ENCODE peak calls at places on chromosomes 3 and 15, in seven cellular contexts. One of them, this sample, is unnamed.

GRCh38 chr3:58383904-58384303 is 49.7 kb downstream of the PDHB start:
- DNase-seq in AG09319: peak
- DNase-seq in AG09309: peak
- DNase-seq in heart left ventricle: peak
- DNase-seq in left ventricle myocardium inferior: no peak
- DNase-seq in prostate gland: peak
- DNase-seq in uterus: no peak
- DNase-seq in this sample: no peak

GRCh38 chr15:80951941-80952340 is 37.7 kb downstream of the MESD start:
- DNase-seq in AG09309: no peak
- DNase-seq in uterus: no peak
- DNase-seq in prostate gland: no peak
- DNase-seq in left ventricle myocardium inferior: no peak
- DNase-seq in heart left ventricle: no peak
- DNase-seq in AG09319: no peak
- DNase-seq in this sample: no peak

GRCh38 chr3:71264840-71265239 is 318.7 kb downstream of the FOXP1 start:
- DNase-seq in prostate gland: no peak
- DNase-seq in AG09309: no peak
- DNase-seq in AG09319: no peak
- DNase-seq in heart left ventricle: no peak
- DNase-seq in uterus: no peak
- DNase-seq in left ventricle myocardium inferior: no peak
- DNase-seq in this sample: no peak

GRCh38 chr3:181596126-181596525 is 115.6 kb upstream of the SOX2 start:
- DNase-seq in uterus: no peak
- DNase-seq in AG09319: no peak
- DNase-seq in AG09309: no peak
- DNase-seq in left ventricle myocardium inferior: no peak
- DNase-seq in prostate gland: no peak
- DNase-seq in heart left ventricle: no peak
- DNase-seq in this sample: no peak

GRCh38 chr3:19959505-19959904 is 12.6 kb downstream of the RAB5A start:
- DNase-seq in AG09309: no peak
- DNase-seq in AG09319: no peak
- DNase-seq in uterus: no peak
- DNase-seq in heart left ventricle: no peak
- DNase-seq in left ventricle myocardium inferior: no peak
- DNase-seq in prostate gland: no peak
- DNase-seq in this sample: no peak

GRCh38 chr3:121481116-121481895 is 64.5 kb downstream of the POLQ start:
- DNase-seq in heart left ventricle: no peak
- DNase-seq in uterus: no peak
- DNase-seq in AG09309: no peak
- DNase-seq in prostate gland: no peak
- DNase-seq in AG09319: no peak
- DNase-seq in left ventricle myocardium inferior: no peak
- DNase-seq in this sample: no peak

GRCh38 chr3:99191186-99191585 is 289.7 kb upstream of the DCBLD2 start:
- DNase-seq in AG09309: no peak
- DNase-seq in prostate gland: no peak
- DNase-seq in heart left ventricle: no peak
- DNase-seq in uterus: no peak
- DNase-seq in left ventricle myocardium inferior: no peak
- DNase-seq in AG09319: no peak
- DNase-seq in this sample: no peak

GRCh38 chr15:89088605-89089315 is 504 bp downstream of the ABHD2 start:
- DNase-seq in left ventricle myocardium inferior: peak
- DNase-seq in heart left ventricle: peak
- DNase-seq in AG09319: no peak
- DNase-seq in prostate gland: no peak
- DNase-seq in uterus: no peak
- DNase-seq in AG09309: no peak
- DNase-seq in this sample: no peak

GRCh38 chr3:23804441-23805227 is 1.1 kb upstream of the UBE2E1 start:
- DNase-seq in prostate gland: no peak
- DNase-seq in left ventricle myocardium inferior: no peak
- DNase-seq in uterus: no peak
- DNase-seq in AG09309: no peak
- DNase-seq in AG09319: no peak
- DNase-seq in heart left ventricle: no peak
- DNase-seq in this sample: no peak

GRCh38 chr15:48595988-48596387 is 49.5 kb downstream of the FBN1 start:
- DNase-seq in AG09319: no peak
- DNase-seq in left ventricle myocardium inferior: no peak
- DNase-seq in prostate gland: no peak
- DNase-seq in heart left ventricle: no peak
- DNase-seq in AG09309: no peak
- DNase-seq in uterus: no peak
- DNase-seq in this sample: peak

GRCh38 chr15:40064231-40064894 is 25.4 kb upstream of the SRP14 start:
- DNase-seq in prostate gland: no peak
- DNase-seq in AG09319: no peak
- DNase-seq in uterus: no peak
- DNase-seq in AG09309: no peak
- DNase-seq in left ventricle myocardium inferior: no peak
- DNase-seq in heart left ventricle: no peak
- DNase-seq in this sample: peak

GRCh38 chr3:123285066-123285465 is 83.3 kb downstream of the SEC22A start:
- DNase-seq in AG09309: no peak
- DNase-seq in AG09319: no peak
- DNase-seq in left ventricle myocardium inferior: no peak
- DNase-seq in uterus: no peak
- DNase-seq in heart left ventricle: no peak
- DNase-seq in prostate gland: no peak
- DNase-seq in this sample: peak

GRCh38 chr3:123285931-123286307 is 84.2 kb downstream of the SEC22A start:
- DNase-seq in heart left ventricle: no peak
- DNase-seq in AG09319: no peak
- DNase-seq in prostate gland: no peak
- DNase-seq in left ventricle myocardium inferior: no peak
- DNase-seq in uterus: no peak
- DNase-seq in AG09309: no peak
- DNase-seq in this sample: no peak

GRCh38 chr3:123285479-123285878 is 83.7 kb downstream of the SEC22A start:
- DNase-seq in heart left ventricle: no peak
- DNase-seq in left ventricle myocardium inferior: no peak
- DNase-seq in AG09319: no peak
- DNase-seq in AG09309: no peak
- DNase-seq in uterus: no peak
- DNase-seq in prostate gland: no peak
- DNase-seq in this sample: no peak

GRCh38 chr3:123283657-123284398 is 82.1 kb downstream of the SEC22A start:
- DNase-seq in prostate gland: no peak
- DNase-seq in heart left ventricle: no peak
- DNase-seq in AG09319: no peak
- DNase-seq in uterus: no peak
- DNase-seq in AG09309: no peak
- DNase-seq in left ventricle myocardium inferior: no peak
- DNase-seq in this sample: peak

GRCh38 chr3:123284399-123285010 is 82.8 kb downstream of the SEC22A start:
- DNase-seq in AG09309: no peak
- DNase-seq in heart left ventricle: no peak
- DNase-seq in AG09319: no peak
- DNase-seq in left ventricle myocardium inferior: peak
- DNase-seq in uterus: no peak
- DNase-seq in prostate gland: no peak
- DNase-seq in this sample: peak
- TF ChIP-seq CTCF in AG09309: no peak
- TF ChIP-seq CTCF in heart left ventricle: no peak
- TF ChIP-seq CTCF in AG09319: no peak
- TF ChIP-seq CTCF in left ventricle myocardium inferior: no peak
- TF ChIP-seq CTCF in uterus: no peak
- TF ChIP-seq CTCF in prostate gland: no peak
- TF ChIP-seq CTCF in this sample: no peak

DNA sequence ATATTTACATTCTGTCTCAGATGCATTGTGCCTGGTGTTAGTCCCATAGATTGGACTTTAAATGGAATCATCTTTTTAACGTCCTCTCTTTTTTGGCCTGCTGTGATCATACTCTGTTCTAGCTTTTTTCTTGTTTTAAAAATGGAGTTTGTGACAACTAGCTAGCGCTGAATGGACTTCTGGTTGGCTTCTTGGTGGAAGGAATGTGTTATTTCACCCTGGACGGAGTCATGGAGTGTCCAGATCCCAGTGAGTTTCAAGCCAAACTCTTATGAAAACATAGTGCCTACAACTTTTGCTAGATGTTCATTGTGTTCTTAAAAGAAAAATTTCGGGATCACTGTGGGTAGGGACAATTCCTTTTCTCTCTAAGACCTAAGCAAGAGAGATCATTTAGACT is 192.6 kb downstream of the TCF12 start:
- DNase-seq in prostate gland: no peak
- DNase-seq in left ventricle myocardium inferior: no peak
- DNase-seq in AG09309: no peak
- DNase-seq in heart left ventricle: no peak
- DNase-seq in uterus: no peak
- DNase-seq in AG09319: no peak
- DNase-seq in this sample: no peak
- TF ChIP-seq CTCF in prostate gland: no peak
- TF ChIP-seq CTCF in left ventricle myocardium inferior: peak
- TF ChIP-seq CTCF in AG09309: peak
- TF ChIP-seq CTCF in heart left ventricle: no peak
- TF ChIP-seq CTCF in uterus: no peak
- TF ChIP-seq CTCF in AG09319: no peak
- TF ChIP-seq CTCF in this sample: no peak

DNA sequence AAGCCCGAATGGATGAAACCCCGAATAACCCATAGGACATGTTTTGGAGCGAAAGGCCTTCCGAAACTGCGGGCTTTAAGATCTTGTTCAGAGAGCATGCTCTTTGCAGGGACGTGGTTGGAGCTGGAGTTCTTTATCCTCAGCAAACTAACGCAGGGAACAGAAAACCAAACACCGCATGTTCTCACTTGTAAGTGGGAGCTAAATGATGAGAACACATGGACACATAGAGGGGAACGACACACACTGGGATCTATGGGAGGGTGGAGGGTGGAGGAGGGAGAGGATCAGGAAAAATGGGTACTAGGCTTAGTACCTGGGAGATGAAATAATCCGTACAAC is 219.7 kb upstream of the ATP10A start:
- DNase-seq in heart left ventricle: no peak
- DNase-seq in AG09309: no peak
- DNase-seq in prostate gland: peak
- DNase-seq in left ventricle myocardium inferior: no peak
- DNase-seq in AG09319: no peak
- DNase-seq in uterus: no peak
- DNase-seq in this sample: no peak
- TF ChIP-seq CTCF in heart left ventricle: no peak
- TF ChIP-seq CTCF in AG09309: no peak
- TF ChIP-seq CTCF in prostate gland: no peak
- TF ChIP-seq CTCF in left ventricle myocardium inferior: no peak
- TF ChIP-seq CTCF in AG09319: no peak
- TF ChIP-seq CTCF in uterus: no peak
- TF ChIP-seq CTCF in this sample: no peak

GRCh38 chr3:162740941-162741596 is 1244.5 kb downstream of the OTOL1 start:
- DNase-seq in prostate gland: no peak
- DNase-seq in heart left ventricle: no peak
- DNase-seq in AG09319: no peak
- DNase-seq in left ventricle myocardium inferior: no peak
- DNase-seq in AG09309: no peak
- DNase-seq in uterus: no peak
- DNase-seq in this sample: no peak
- TF ChIP-seq CTCF in prostate gland: no peak
- TF ChIP-seq CTCF in heart left ventricle: no peak
- TF ChIP-seq CTCF in AG09319: no peak
- TF ChIP-seq CTCF in left ventricle myocardium inferior: no peak
- TF ChIP-seq CTCF in AG09309: no peak
- TF ChIP-seq CTCF in uterus: no peak
- TF ChIP-seq CTCF in this sample: no peak

GRCh38 chr3:49020335-49021212 is 1.3 kb upstream of the NDUFAF3 start:
- DNase-seq in prostate gland: no peak
- DNase-seq in uterus: no peak
- DNase-seq in AG09309: no peak
- DNase-seq in AG09319: no peak
- DNase-seq in heart left ventricle: peak
- DNase-seq in left ventricle myocardium inferior: peak
- DNase-seq in this sample: peak
- TF ChIP-seq CTCF in prostate gland: no peak
- TF ChIP-seq CTCF in uterus: no peak
- TF ChIP-seq CTCF in AG09309: no peak
- TF ChIP-seq CTCF in AG09319: no peak
- TF ChIP-seq CTCF in heart left ventricle: no peak
- TF ChIP-seq CTCF in left ventricle myocardium inferior: no peak
- TF ChIP-seq CTCF in this sample: peak

DNA sequence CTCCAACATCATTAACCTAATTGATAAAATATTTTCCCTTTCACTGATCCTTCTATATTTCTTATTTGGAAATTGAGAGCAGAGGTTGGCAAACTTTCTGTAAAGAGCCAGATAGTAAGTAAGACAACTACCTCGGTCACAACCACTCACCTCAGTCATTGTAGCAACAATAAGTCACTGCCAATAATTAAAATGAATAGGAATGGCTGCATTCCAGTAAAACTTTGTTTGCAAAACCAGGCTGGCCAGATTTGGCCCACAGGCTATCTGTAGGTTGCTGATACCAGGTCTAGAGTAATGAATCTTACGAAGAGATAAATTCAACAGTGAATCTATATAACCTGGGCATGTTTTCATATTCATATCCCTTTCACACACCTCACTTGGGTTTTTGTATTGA is 316.2 kb upstream of the TBC1D5 start:
- DNase-seq in AG09309: no peak
- DNase-seq in left ventricle myocardium inferior: no peak
- DNase-seq in uterus: no peak
- DNase-seq in heart left ventricle: no peak
- DNase-seq in prostate gland: peak
- DNase-seq in AG09319: no peak
- DNase-seq in this sample: no peak
- TF ChIP-seq CTCF in AG09309: no peak
- TF ChIP-seq CTCF in left ventricle myocardium inferior: no peak
- TF ChIP-seq CTCF in uterus: no peak
- TF ChIP-seq CTCF in heart left ventricle: no peak
- TF ChIP-seq CTCF in prostate gland: no peak
- TF ChIP-seq CTCF in AG09319: no peak
- TF ChIP-seq CTCF in this sample: no peak

This sample was measured in GM13977.